ENCODE peak calls at places on chromosomes 16 and 17, in nine cellular contexts. One of them, this sample, is unnamed.

GRCh38 chr16:82091225-82091624 is 56.2 kb downstream of the HSD17B2 start:
- DNase-seq in putamen: no peak
- DNase-seq in NCI-H345: no peak
- DNase-seq in iPS DF 6.9: no peak
- DNase-seq in DND-41: no peak
- DNase-seq in iris pigment epithelial cell: peak; percentile 56
- DNase-seq in H9: no peak
- DNase-seq in fibroblast of mammary gland: peak; percentile 4
- DNase-seq in stomach: no peak
- DNase-seq in this sample: no peak

GRCh38 chr17:12302711-12303110 is 282.0 kb downstream of the MAP2K4 start:
- DNase-seq in putamen: no peak
- DNase-seq in NCI-H345: no peak
- DNase-seq in iPS DF 6.9: no peak
- DNase-seq in DND-41: no peak
- DNase-seq in iris pigment epithelial cell: no peak
- DNase-seq in H9: no peak
- DNase-seq in fibroblast of mammary gland: peak; percentile 36
- DNase-seq in stomach: no peak
- DNase-seq in this sample: no peak

GRCh38 chr17:652310-652709 is 62.3 kb downstream of the VPS53 start:
- DNase-seq in putamen: no peak
- DNase-seq in NCI-H345: no peak
- DNase-seq in iPS DF 6.9: no peak
- DNase-seq in DND-41: no peak
- DNase-seq in iris pigment epithelial cell: no peak
- DNase-seq in H9: no peak
- DNase-seq in fibroblast of mammary gland: peak; percentile 8
- DNase-seq in stomach: no peak
- DNase-seq in this sample: no peak

GRCh38 chr16:14057878-14058382 is 13.2 kb upstream of the MRTFB start:
- DNase-seq in putamen: peak; percentile 30
- DNase-seq in NCI-H345: no peak
- DNase-seq in iPS DF 6.9: no peak
- DNase-seq in DND-41: no peak
- DNase-seq in iris pigment epithelial cell: no peak
- DNase-seq in H9: no peak
- DNase-seq in fibroblast of mammary gland: peak; percentile 12
- DNase-seq in stomach: no peak
- DNase-seq in this sample: no peak

GRCh38 chr17:5785867-5786509 is 201.7 kb upstream of the NLRP1 start:
- DNase-seq in putamen: no peak
- DNase-seq in NCI-H345: no peak
- DNase-seq in iPS DF 6.9: no peak
- DNase-seq in DND-41: no peak
- DNase-seq in iris pigment epithelial cell: peak; percentile 33
- DNase-seq in H9: no peak
- DNase-seq in fibroblast of mammary gland: peak; percentile 65
- DNase-seq in stomach: no peak
- DNase-seq in this sample: no peak

GRCh38 chr16:52254753-52255152 is 292.2 kb downstream of the TOX3 start:
- DNase-seq in putamen: peak; percentile 1
- DNase-seq in NCI-H345: no peak
- DNase-seq in iPS DF 6.9: no peak
- DNase-seq in DND-41: no peak
- DNase-seq in iris pigment epithelial cell: no peak
- DNase-seq in H9: no peak
- DNase-seq in fibroblast of mammary gland: no peak
- DNase-seq in stomach: no peak
- DNase-seq in this sample: no peak

GRCh38 chr17:80287806-80288579 is 27.3 kb downstream of the RNF213 start:
- DNase-seq in putamen: no peak
- DNase-seq in NCI-H345: no peak
- DNase-seq in iPS DF 6.9: no peak
- DNase-seq in DND-41: no peak
- DNase-seq in iris pigment epithelial cell: no peak
- DNase-seq in H9: no peak
- DNase-seq in fibroblast of mammary gland: no peak
- DNase-seq in stomach: no peak
- DNase-seq in this sample: no peak

GRCh38 chr17:7579001-7579838 is at the start of gene CD68:
- DNase-seq in putamen: peak; percentile 35
- DNase-seq in NCI-H345: no peak
- DNase-seq in iPS DF 6.9: no peak
- DNase-seq in DND-41: peak; percentile 75
- DNase-seq in iris pigment epithelial cell: peak; percentile 92
- DNase-seq in H9: peak; percentile 89
- DNase-seq in fibroblast of mammary gland: peak; percentile 98
- DNase-seq in stomach: peak; percentile 71
- DNase-seq in this sample: peak; percentile 83

GRCh38 chr16:50841081-50841886 is 99.4 kb downstream of the CYLD start:
- DNase-seq in putamen: no peak
- DNase-seq in NCI-H345: no peak
- DNase-seq in iPS DF 6.9: no peak
- DNase-seq in DND-41: no peak
- DNase-seq in iris pigment epithelial cell: peak; percentile 4
- DNase-seq in H9: peak; percentile 54
- DNase-seq in fibroblast of mammary gland: no peak
- DNase-seq in stomach: no peak
- DNase-seq in this sample: no peak

GRCh38 chr17:74163271-74163821 is 40.1 kb upstream of the RPL38 start:
- DNase-seq in putamen: no peak
- DNase-seq in NCI-H345: no peak
- DNase-seq in iPS DF 6.9: no peak
- DNase-seq in DND-41: no peak
- DNase-seq in iris pigment epithelial cell: no peak
- DNase-seq in H9: peak; percentile 56
- DNase-seq in fibroblast of mammary gland: no peak
- DNase-seq in stomach: no peak
- DNase-seq in this sample: no peak

GRCh38 chr17:63950940-63951907 is 19.1 kb upstream of the CD79B start:
- DNase-seq in putamen: no peak
- DNase-seq in NCI-H345: no peak
- DNase-seq in iPS DF 6.9: no peak
- DNase-seq in DND-41: no peak
- DNase-seq in iris pigment epithelial cell: no peak
- DNase-seq in H9: peak; percentile 83
- DNase-seq in fibroblast of mammary gland: no peak
- DNase-seq in stomach: peak; percentile 71
- DNase-seq in this sample: no peak

GRCh38 chr17:263773-264172 is 82.3 kb upstream of the DOC2B start:
- DNase-seq in putamen: no peak
- DNase-seq in NCI-H345: no peak
- DNase-seq in iPS DF 6.9: no peak
- DNase-seq in DND-41: no peak
- DNase-seq in iris pigment epithelial cell: no peak
- DNase-seq in H9: no peak
- DNase-seq in fibroblast of mammary gland: no peak
- DNase-seq in stomach: no peak
- DNase-seq in this sample: peak; percentile 43

GRCh38 chr16:65661451-65661850 is 539.6 kb upstream of the CDH11 start:
- DNase-seq in putamen: no peak
- DNase-seq in NCI-H345: no peak
- DNase-seq in iPS DF 6.9: no peak
- DNase-seq in DND-41: no peak
- DNase-seq in iris pigment epithelial cell: no peak
- DNase-seq in H9: no peak
- DNase-seq in fibroblast of mammary gland: no peak
- DNase-seq in stomach: no peak
- DNase-seq in this sample: no peak

GRCh38 chr17:57662644-57663308 is 82.3 kb downstream of the CCDC182 start:
- DNase-seq in putamen: peak; percentile 99
- DNase-seq in NCI-H345: peak; percentile 94
- DNase-seq in iPS DF 6.9: peak; percentile 76
- DNase-seq in DND-41: peak; percentile 62
- DNase-seq in iris pigment epithelial cell: peak; percentile 99
- DNase-seq in H9: peak; percentile 100
- DNase-seq in fibroblast of mammary gland: peak; percentile 98
- DNase-seq in stomach: peak; percentile 92
- DNase-seq in this sample: peak; percentile 72